ENCODE peak calls at places on chromosome 16, in seven cellular contexts. K, G, Z, U, J, H and E are unnamed samples.

GRCh38 chr16:20918486-20919239 is 18.1 kb downstream of the LYRM1 start:
- DNase-seq in K (peak; percentile 33), G (no peak), Z (no peak), U (no peak), J (no peak), H (no peak), E (peak; percentile 75)

GRCh38 chr16:81810361-81810760 is 31.3 kb downstream of the PLCG2 start:
- DNase-seq in K (no peak), G (no peak), Z (no peak), U (no peak), J (no peak), H (no peak), E (no peak)

GRCh38 chr16:13994239-13995106 is 74.5 kb downstream of the ERCC4 start:
- DNase-seq in K (no peak), G (no peak), Z (no peak), U (no peak), J (no peak), H (no peak), E (peak; percentile 64)

GRCh38 chr16:75506567-75506966 is 11.3 kb upstream of the CHST6 start:
- DNase-seq in K (no peak), G (no peak), Z (peak; percentile 79), U (peak; percentile 23), J (no peak), H (no peak), E (peak; percentile 48)

GRCh38 chr16:67842509-67843342 is 606 bp downstream of the THAP11 start:
- DNase-seq in K (peak; percentile 72), G (peak; percentile 49), Z (peak; percentile 61), U (no peak), J (peak; percentile 65), H (peak; percentile 64), E (peak; percentile 82)

GRCh38 chr16:29656688-29657523 is 6.1 kb upstream of the SPN start:
- DNase-seq in K (no peak), G (no peak), Z (peak; percentile 60), U (no peak), J (no peak), H (no peak), E (no peak)

GRCh38 chr16:73124665-73125064 is 76.7 kb upstream of the ZFHX3 start:
- DNase-seq in K (no peak), G (no peak), Z (no peak), U (no peak), J (no peak), H (no peak), E (no peak)

GRCh38 chr16:69721441-69721957 is 4.9 kb downstream of the NQO1 start:
- DNase-seq in K (no peak), G (no peak), Z (no peak), U (no peak), J (no peak), H (no peak), E (no peak)

GRCh38 chr16:52912565-52913173 is 140.0 kb downstream of the CHD9NB start:
- DNase-seq in K (peak; percentile 62), G (peak; percentile 85), Z (peak; percentile 78), U (peak; percentile 55), J (peak; percentile 70), H (peak; percentile 23), E (peak; percentile 51)

GRCh38 chr16:50444546-50444945 is 75.8 kb upstream of the BRD7 start:
- DNase-seq in K (no peak), G (no peak), Z (no peak), U (no peak), J (no peak), H (no peak), E (no peak)

GRCh38 chr16:5502467-5502869 is 404.9 kb upstream of the EEF2KMT start:
- DNase-seq in K (no peak), G (no peak), Z (peak; percentile 21), U (peak; percentile 7), J (peak; percentile 53), H (no peak), E (no peak)

GRCh38 chr16:6428861-6429260 is 903.8 kb upstream of the RBFOX1 start:
- DNase-seq in K (no peak), G (no peak), Z (no peak), U (no peak), J (no peak), H (no peak), E (no peak)

GRCh38 chr16:88737298-88738166 is 31.2 kb downstream of the CTU2 start:
- DNase-seq in K (peak; percentile 81), G (peak; percentile 80), Z (peak; percentile 55), U (peak; percentile 57), J (peak; percentile 83), H (peak; percentile 85), E (peak; percentile 70)

GRCh38 chr16:20910781-20911321 is 10.3 kb downstream of the LYRM1 start:
- DNase-seq in K (no peak), G (no peak), Z (no peak), U (peak; percentile 52), J (no peak), H (peak; percentile 47), E (no peak)

GRCh38 chr16:54817432-54817831 is 113.2 kb upstream of the IRX5 start:
- DNase-seq in K (no peak), G (peak; percentile 40), Z (peak; percentile 6), U (no peak), J (peak; percentile 8), H (no peak), E (no peak)

GRCh38 chr16:17467923-17468540 is 2.7 kb downstream of the XYLT1 start:
- DNase-seq in K (peak; percentile 60), G (peak; percentile 67), Z (peak; percentile 33), U (no peak), J (peak; percentile 70), H (peak; percentile 61), E (peak; percentile 77)

GRCh38 chr16:87324411-87325275 is 7.5 kb upstream of the C16orf95 start:
- DNase-seq in K (peak; percentile 57), G (no peak), Z (peak; percentile 46), U (peak; percentile 7), J (peak; percentile 73), H (peak; percentile 79), E (peak; percentile 74)

GRCh38 chr16:11743308-11744074 is 834 bp upstream of the TXNDC11 start:
- DNase-seq in K (peak; percentile 50), G (peak; percentile 41), Z (peak; percentile 98), U (peak; percentile 32), J (no peak), H (no peak), E (peak; percentile 50)

GRCh38 chr16:27698266-27698665 is 148.3 kb downstream of the KATNIP start:
- DNase-seq in K (peak; percentile 34), G (no peak), Z (no peak), U (no peak), J (peak; percentile 72), H (no peak), E (no peak)

GRCh38 chr16:47774661-47775060 is 313.5 kb downstream of the PHKB start:
- DNase-seq in K (no peak), G (peak; percentile 58), Z (peak; percentile 67), U (no peak), J (no peak), H (no peak), E (no peak)